ENCODE peak calls at places on chromosomes 6 and 20, in six cellular contexts. C is foreskin fibroblast; T is substantia nigra; Q is esophagus squamous epithelium; N is tibial nerve; F is activated naive CD4-positive, alpha-beta T cell treated with anti-CD3 and anti-CD28 coated beads, Interleukin-2, amount 10 ng/mL, durations not matched to agents 7 days and 5 days. P is an unnamed sample.
A peak's percentile ranks its signal among the peaks of the same experiment; 100 is the strongest.

GRCh38 chr20:33127422-33128097 is 40.4 kb upstream of the BPIFA2 start:
- DNase-seq in C (no peak), T (no peak), Q (no peak), N (no peak), F (no peak), P (no peak)

GRCh38 chr6:90973158-90973557 is 386.3 kb upstream of the MAP3K7 start:
- DNase-seq in C (no peak), T (no peak), Q (no peak), N (no peak), F (no peak), P (no peak)

GRCh38 chr6:3894535-3895302 is 45.5 kb downstream of the FAM50B start:
- DNase-seq in C (no peak), T (no peak), Q (no peak), N (no peak), F (no peak), P (no peak)

GRCh38 chr20:1171461-1172093 is 13.2 kb downstream of the TMEM74B start:
- DNase-seq in C (no peak), T (no peak), Q (no peak), N (no peak), F (peak; percentile 51), P (no peak)

GRCh38 chr6:99810942-99811633 is 182.9 kb downstream of the MCHR2 start:
- DNase-seq in C (no peak), T (no peak), Q (no peak), N (no peak), F (no peak), P (no peak)

GRCh38 chr6:136609878-136610706 is 59.9 kb upstream of the MAP7 start:
- DNase-seq in C (peak; percentile 98), T (no peak), Q (no peak), N (no peak), F (no peak), P (peak; percentile 99)

GRCh38 chr6:169807219-169807618 is 55.8 kb downstream of the ERMARD start:
- DNase-seq in C (no peak), T (no peak), Q (no peak), N (no peak), F (no peak), P (no peak)

GRCh38 chr20:36786663-36787062 is 13.1 kb upstream of the DSN1 start:
- DNase-seq in C (no peak), T (no peak), Q (no peak), N (no peak), F (no peak), P (no peak)

GRCh38 chr20:61724376-61724775 is 341.3 kb downstream of the TAF4 start:
- DNase-seq in C (no peak), T (no peak), Q (no peak), N (no peak), F (no peak), P (no peak)

GRCh38 chr20:10626896-10627295 is 46.9 kb downstream of the JAG1 start:
- DNase-seq in C (peak; percentile 44), T (no peak), Q (no peak), N (peak; percentile 65), F (no peak), P (no peak)

GRCh38 chr6:148358196-148358785 is 15.7 kb downstream of the SASH1 start:
- DNase-seq in C (peak; percentile 37), T (no peak), Q (no peak), N (peak; percentile 82), F (no peak), P (no peak)

GRCh38 chr6:82365011-82365751 is 1.6 kb downstream of the TPBG start:
- DNase-seq in C (peak; percentile 23), T (no peak), Q (no peak), N (no peak), F (no peak), P (no peak)

GRCh38 chr20:5612476-5613291 is 137.5 kb upstream of the SHLD1 start:
- DNase-seq in C (peak; percentile 9), T (no peak), Q (no peak), N (no peak), F (no peak), P (peak; percentile 61)

GRCh38 chr20:36482044-36482473 is 59.3 kb upstream of the MYL9 start:
- DNase-seq in C (no peak), T (peak; percentile 54), Q (no peak), N (no peak), F (no peak), P (no peak)

GRCh38 chr20:24153101-24154040 is 164.8 kb upstream of the GGTLC1 start:
- DNase-seq in C (no peak), T (no peak), Q (no peak), N (no peak), F (no peak), P (no peak)

GRCh38 chr6:16901777-16902176 is 140.5 kb upstream of the ATXN1 start:
- DNase-seq in C (peak; percentile 80), T (no peak), Q (no peak), N (peak; percentile 61), F (no peak), P (no peak)

GRCh38 chr20:1629321-1629720 is 9.5 kb upstream of the SIRPB1 start:
- DNase-seq in C (no peak), T (no peak), Q (no peak), N (no peak), F (no peak), P (no peak)

GRCh38 chr20:17742426-17743130 is 42.8 kb downstream of the BANF2 start:
- DNase-seq in C (no peak), T (no peak), Q (no peak), N (no peak), F (no peak), P (no peak)

GRCh38 chr20:57698867-57699275 is 10.9 kb downstream of the PMEPA1 start:
- DNase-seq in C (no peak), T (no peak), Q (no peak), N (no peak), F (no peak), P (no peak)

GRCh38 chr6:110329729-110330436 is 28.3 kb downstream of the METTL24 start:
- DNase-seq in C (no peak), T (no peak), Q (no peak), N (no peak), F (no peak), P (peak; percentile 1)

GRCh38 chr20:60316759-60317158 is 358.5 kb downstream of the CDH26 start:
- DNase-seq in C (no peak), T (no peak), Q (no peak), N (no peak), F (no peak), P (no peak)

GRCh38 chr6:121809211-121809610 is 373.8 kb downstream of the GJA1 start:
- DNase-seq in C (no peak), T (no peak), Q (no peak), N (no peak), F (no peak), P (no peak)

GRCh38 chr6:112877134-112878100 is 530.3 kb downstream of the RFPL4B start:
- DNase-seq in C (peak; percentile 86), T (no peak), Q (no peak), N (no peak), F (no peak), P (peak; percentile 81)

GRCh38 chr6:143745160-143746133 is 67.7 kb downstream of the PHACTR2 start:
- DNase-seq in C (peak; percentile 9), T (no peak), Q (no peak), N (peak; percentile 26), F (no peak), P (peak; percentile 13)

P was measured in HFFc6.